ENCODE peak calls at places on chromosome 7, in seven cellular contexts. B is PC-9, E is HCT116, K is fibroblast of lung, C is osteoblast, V is IMR-90, R is hepatocyte. U is an unnamed sample.

GRCh38 chr7:104960741-104961479 is 53.1 kb upstream of the KMT2E start:
- DNase-seq in K (peak; percentile 81), V (no peak), B (no peak), C (peak; percentile 46), E (no peak), R (no peak), U (no peak)

GRCh38 chr7:20790273-20790842 is 3.7 kb upstream of the SP8 start:
- DNase-seq in C (no peak), R (no peak), E (no peak), V (no peak), B (no peak), K (no peak), U (no peak)

GRCh38 chr7:141460781-141461715 is 90.2 kb upstream of the AGK start:
- DNase-seq in V (no peak), C (peak; percentile 71), B (no peak), K (peak; percentile 2), R (peak; percentile 19), E (no peak), U (no peak)

GRCh38 chr7:8582723-8583122 is 149.3 kb downstream of the NXPH1 start:
- DNase-seq in K (no peak), V (no peak), E (no peak), C (no peak), R (no peak), B (no peak), U (no peak)

GRCh38 chr7:42982604-42983115 is 50.5 kb downstream of the MRPL32 start:
- DNase-seq in E (no peak), B (no peak), R (peak; percentile 50), V (no peak), C (no peak), K (no peak), U (no peak)

GRCh38 chr7:29956477-29956836 is 33.1 kb downstream of the SCRN1 start:
- DNase-seq in R (no peak), C (no peak), B (peak; percentile 3), V (no peak), K (no peak), E (no peak), U (no peak)

GRCh38 chr7:68537228-68538071 is 1060.8 kb upstream of the AUTS2 start:
- DNase-seq in E (no peak), C (peak; percentile 39), V (no peak), B (no peak), K (no peak), R (no peak), U (no peak)

GRCh38 chr7:68733219-68734143 is 864.8 kb upstream of the AUTS2 start:
- DNase-seq in V (peak; percentile 1), E (no peak), B (peak; percentile 46), C (no peak), R (no peak), K (no peak), U (peak; percentile 18)

GRCh38 chr7:79620291-79620690 is 166.8 kb upstream of the MAGI2 start:
- DNase-seq in V (no peak), C (no peak), E (no peak), B (no peak), K (no peak), R (peak; percentile 8), U (no peak)

GRCh38 chr7:100942038-100942774 is 7.1 kb upstream of the MUC3A start:
- DNase-seq in R (no peak), E (no peak), C (no peak), V (no peak), K (peak; percentile 44), B (peak; percentile 91), U (no peak)

GRCh38 chr7:41046221-41046761 is 656.6 kb downstream of the INHBA start:
- DNase-seq in C (no peak), B (no peak), K (peak; percentile 58), V (peak; percentile 81), E (no peak), R (no peak), U (no peak)

GRCh38 chr7:114409750-114410149 is 4.9 kb upstream of the FOXP2 start:
- DNase-seq in R (no peak), E (no peak), V (peak; percentile 66), B (no peak), K (peak; percentile 26), C (peak; percentile 4), U (no peak)
- H4K20me1 ChIP-seq in R (no peaks in the 10 kb centered on the region), E (no peaks in the 10 kb centered on the region), V (no peaks in the 10 kb centered on the region), B (no peaks in the 10 kb centered on the region), K (no peaks in the 10 kb centered on the region), C (no peaks in the 10 kb centered on the region), U (no peaks in the 10 kb centered on the region)

DNA sequence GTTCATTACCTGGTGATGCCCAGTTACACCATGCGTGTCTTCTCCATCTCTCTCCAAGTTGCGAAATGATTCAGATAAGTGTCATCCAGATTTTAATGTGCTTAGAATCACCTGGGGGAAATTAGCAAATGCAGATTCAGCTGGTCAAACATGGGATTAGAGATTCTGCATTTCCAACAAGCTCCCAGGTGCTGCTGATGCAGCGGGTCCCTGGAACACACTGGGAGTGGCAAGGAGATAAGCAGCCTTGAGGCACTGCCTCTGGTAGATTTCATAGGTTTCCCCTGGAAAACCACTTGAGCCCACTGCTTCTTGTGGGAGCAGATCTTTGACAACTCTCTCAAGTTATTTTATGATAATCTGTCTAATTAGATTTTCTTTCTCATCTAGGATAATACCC is 196.0 kb upstream of the C7orf33 start:
- DNase-seq in R (no peak), B (no peak), E (no peak), K (no peak), C (no peak), V (no peak), U (no peak)
- H3K4me1 ChIP-seq in R (no peaks in the 10 kb centered on the region), B (no peaks in the 10 kb centered on the region), E (no peaks in the 10 kb centered on the region), K (no peaks in the 10 kb centered on the region), C (no peaks in the 10 kb centered on the region), V (no peaks in the 10 kb centered on the region), U (peaks cover 49% of the 10 kb centered on the region)

DNA sequence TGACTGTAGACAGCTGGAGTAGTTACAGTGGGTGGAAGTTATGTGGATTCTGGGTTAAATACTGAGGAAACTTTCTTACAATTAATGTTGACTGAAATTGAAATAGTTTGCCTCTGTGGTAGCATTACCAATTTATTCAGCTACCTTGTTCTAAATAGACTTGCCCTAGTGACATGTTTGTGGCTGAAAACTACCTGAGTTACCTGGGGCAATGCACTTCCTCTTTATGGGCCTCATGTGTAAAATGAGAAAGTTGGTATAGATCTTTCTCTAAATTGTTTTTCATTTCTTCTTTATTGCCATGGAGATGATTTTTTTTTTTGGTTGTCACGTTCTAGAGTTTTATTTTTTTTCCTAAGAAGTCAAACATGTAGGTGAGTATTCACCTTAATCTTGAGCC is 252.7 kb upstream of the CDC14C start:
- DNase-seq in K (no peak), E (no peak), R (no peak), V (no peak), C (no peak), B (peak; percentile 18), U (no peak)
- TF ChIP-seq CTCF in K (no peak), E (no peak), R (no peak), V (no peak), C (no peak), B (no peak), U (no peak)

DNA sequence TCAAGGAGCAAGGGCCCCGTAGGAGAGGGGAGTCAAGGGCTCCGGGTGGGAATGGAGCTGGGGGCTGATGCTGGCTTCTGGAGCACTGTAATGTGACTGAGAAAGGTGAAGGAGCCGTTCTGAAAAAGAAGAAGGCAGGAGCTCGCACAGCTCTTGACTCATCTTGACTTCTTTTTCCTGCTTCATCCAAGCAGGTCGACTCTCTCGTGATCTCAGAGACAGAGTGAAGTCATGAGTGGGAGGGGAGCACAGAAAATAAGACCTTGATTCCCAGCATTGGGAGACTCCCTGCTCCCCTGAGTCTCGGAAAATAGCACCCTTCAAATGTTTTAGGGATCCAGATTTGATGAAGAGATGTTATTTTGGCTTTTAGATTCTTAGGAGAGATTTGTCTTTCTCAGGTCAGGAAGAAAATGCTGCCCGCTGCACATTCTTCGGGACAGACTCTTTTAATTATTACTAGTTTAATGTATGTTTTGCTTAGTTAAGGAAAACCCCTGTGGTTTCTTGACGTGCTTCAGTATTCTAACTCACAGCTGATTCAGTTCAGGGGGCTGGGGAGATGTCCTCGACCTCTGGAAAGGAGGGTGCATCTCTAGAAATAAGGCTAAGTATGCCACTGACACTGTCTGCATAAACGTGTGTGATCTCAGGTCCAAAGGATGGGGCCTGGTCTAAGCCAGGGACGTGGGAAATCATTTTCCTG is 34.1 kb downstream of the EGFR start:
- DNase-seq in R (no peak), C (no peak), K (no peak), V (peak; percentile 84), B (no peak), E (no peak), U (no peak)
- H4K20me1 ChIP-seq in R (no peaks in the 10 kb centered on the region), C (peaks cover 5% of the 10 kb centered on the region), K (no peaks in the 10 kb centered on the region), V (peaks cover 34% of the 10 kb centered on the region), B (peaks cover 9% of the 10 kb centered on the region), E (no peaks in the 10 kb centered on the region), U (no peaks in the 10 kb centered on the region)

U was measured in neural progenitor cell.